ENCODE peak calls at places on chromosome 16, in ten cellular contexts. One of them, this sample, is unnamed.

GRCh38 chr16:75011634-75012307 is 12.9 kb downstream of the ZNRF1 start:
- DNase-seq in AG08396: peak
- DNase-seq in dorsolateral prefrontal cortex: no peak
- DNase-seq in activated CD8-positive, alpha-beta memory T cell treated with anti-CD3 and anti-CD28 coated beads for 1 hour: no peak
- DNase-seq in tibial nerve: peak
- DNase-seq in transverse colon: no peak
- DNase-seq in B cell: no peak
- DNase-seq in heart right ventricle: peak
- DNase-seq in posterior vena cava: no peak
- DNase-seq in activated naive CD8-positive, alpha-beta T cell treated with anti-CD3 and anti-CD28 coated beads, Interleukin-2, amount 50 U/mL, for 24 hours: peak
- DNase-seq in this sample: no peak

GRCh38 chr16:81266680-81267095 is 28.2 kb downstream of the BCO1 start:
- DNase-seq in AG08396: no peak
- DNase-seq in dorsolateral prefrontal cortex: no peak
- DNase-seq in activated CD8-positive, alpha-beta memory T cell treated with anti-CD3 and anti-CD28 coated beads for 1 hour: no peak
- DNase-seq in tibial nerve: no peak
- DNase-seq in transverse colon: peak
- DNase-seq in B cell: no peak
- DNase-seq in heart right ventricle: no peak
- DNase-seq in posterior vena cava: no peak
- DNase-seq in activated naive CD8-positive, alpha-beta T cell treated with anti-CD3 and anti-CD28 coated beads, Interleukin-2, amount 50 U/mL, for 24 hours: peak
- DNase-seq in this sample: no peak

GRCh38 chr16:86509759-86510464 is 415 bp upstream of the FOXF1 start:
- DNase-seq in AG08396: peak
- DNase-seq in dorsolateral prefrontal cortex: no peak
- DNase-seq in activated CD8-positive, alpha-beta memory T cell treated with anti-CD3 and anti-CD28 coated beads for 1 hour: no peak
- DNase-seq in tibial nerve: no peak
- DNase-seq in transverse colon: peak
- DNase-seq in B cell: no peak
- DNase-seq in heart right ventricle: peak
- DNase-seq in posterior vena cava: no peak
- DNase-seq in activated naive CD8-positive, alpha-beta T cell treated with anti-CD3 and anti-CD28 coated beads, Interleukin-2, amount 50 U/mL, for 24 hours: no peak
- DNase-seq in this sample: no peak

GRCh38 chr16:4591706-4592470 is 22.8 kb downstream of the UBALD1 start:
- DNase-seq in AG08396: no peak
- DNase-seq in dorsolateral prefrontal cortex: no peak
- DNase-seq in activated CD8-positive, alpha-beta memory T cell treated with anti-CD3 and anti-CD28 coated beads for 1 hour: no peak
- DNase-seq in tibial nerve: no peak
- DNase-seq in transverse colon: no peak
- DNase-seq in B cell: no peak
- DNase-seq in heart right ventricle: no peak
- DNase-seq in posterior vena cava: no peak
- DNase-seq in activated naive CD8-positive, alpha-beta T cell treated with anti-CD3 and anti-CD28 coated beads, Interleukin-2, amount 50 U/mL, for 24 hours: no peak
- DNase-seq in this sample: peak

GRCh38 chr16:20773679-20774078 is 9.9 kb downstream of the ACSM3 start:
- DNase-seq in AG08396: no peak
- DNase-seq in dorsolateral prefrontal cortex: no peak
- DNase-seq in activated CD8-positive, alpha-beta memory T cell treated with anti-CD3 and anti-CD28 coated beads for 1 hour: no peak
- DNase-seq in tibial nerve: no peak
- DNase-seq in transverse colon: no peak
- DNase-seq in B cell: no peak
- DNase-seq in heart right ventricle: no peak
- DNase-seq in posterior vena cava: no peak
- DNase-seq in activated naive CD8-positive, alpha-beta T cell treated with anti-CD3 and anti-CD28 coated beads, Interleukin-2, amount 50 U/mL, for 24 hours: no peak
- DNase-seq in this sample: no peak

GRCh38 chr16:86984975-86985655 is 332.1 kb downstream of the C16orf95 start:
- DNase-seq in AG08396: peak
- DNase-seq in dorsolateral prefrontal cortex: no peak
- DNase-seq in activated CD8-positive, alpha-beta memory T cell treated with anti-CD3 and anti-CD28 coated beads for 1 hour: no peak
- DNase-seq in tibial nerve: no peak
- DNase-seq in transverse colon: no peak
- DNase-seq in B cell: no peak
- DNase-seq in heart right ventricle: peak
- DNase-seq in posterior vena cava: peak
- DNase-seq in activated naive CD8-positive, alpha-beta T cell treated with anti-CD3 and anti-CD28 coated beads, Interleukin-2, amount 50 U/mL, for 24 hours: no peak
- DNase-seq in this sample: no peak

GRCh38 chr16:48632137-48632774 is 22.3 kb upstream of the N4BP1 start:
- DNase-seq in AG08396: no peak
- DNase-seq in dorsolateral prefrontal cortex: no peak
- DNase-seq in activated CD8-positive, alpha-beta memory T cell treated with anti-CD3 and anti-CD28 coated beads for 1 hour: no peak
- DNase-seq in tibial nerve: no peak
- DNase-seq in transverse colon: no peak
- DNase-seq in B cell: no peak
- DNase-seq in heart right ventricle: no peak
- DNase-seq in posterior vena cava: no peak
- DNase-seq in activated naive CD8-positive, alpha-beta T cell treated with anti-CD3 and anti-CD28 coated beads, Interleukin-2, amount 50 U/mL, for 24 hours: no peak
- DNase-seq in this sample: no peak

GRCh38 chr16:4937782-4938682 is 1.1 kb upstream of the PPL start:
- DNase-seq in AG08396: no peak
- DNase-seq in dorsolateral prefrontal cortex: no peak
- DNase-seq in activated CD8-positive, alpha-beta memory T cell treated with anti-CD3 and anti-CD28 coated beads for 1 hour: no peak
- DNase-seq in tibial nerve: no peak
- DNase-seq in transverse colon: peak
- DNase-seq in B cell: no peak
- DNase-seq in heart right ventricle: no peak
- DNase-seq in posterior vena cava: no peak
- DNase-seq in activated naive CD8-positive, alpha-beta T cell treated with anti-CD3 and anti-CD28 coated beads, Interleukin-2, amount 50 U/mL, for 24 hours: no peak
- DNase-seq in this sample: no peak

GRCh38 chr16:58198022-58198683 is at the start of gene CSNK2A2:
- DNase-seq in AG08396: peak
- DNase-seq in dorsolateral prefrontal cortex: peak
- DNase-seq in activated CD8-positive, alpha-beta memory T cell treated with anti-CD3 and anti-CD28 coated beads for 1 hour: peak
- DNase-seq in tibial nerve: peak
- DNase-seq in transverse colon: peak
- DNase-seq in B cell: peak
- DNase-seq in heart right ventricle: peak
- DNase-seq in posterior vena cava: peak
- DNase-seq in activated naive CD8-positive, alpha-beta T cell treated with anti-CD3 and anti-CD28 coated beads, Interleukin-2, amount 50 U/mL, for 24 hours: peak
- DNase-seq in this sample: peak

GRCh38 chr16:53781023-53781605 is 77.2 kb downstream of the FTO start:
- DNase-seq in AG08396: no peak
- DNase-seq in dorsolateral prefrontal cortex: no peak
- DNase-seq in activated CD8-positive, alpha-beta memory T cell treated with anti-CD3 and anti-CD28 coated beads for 1 hour: no peak
- DNase-seq in tibial nerve: no peak
- DNase-seq in transverse colon: no peak
- DNase-seq in B cell: no peak
- DNase-seq in heart right ventricle: no peak
- DNase-seq in posterior vena cava: no peak
- DNase-seq in activated naive CD8-positive, alpha-beta T cell treated with anti-CD3 and anti-CD28 coated beads, Interleukin-2, amount 50 U/mL, for 24 hours: no peak
- DNase-seq in this sample: no peak

GRCh38 chr16:70687172-70687531 is 1.3 kb upstream of the MTSS2 start:
- DNase-seq in AG08396: no peak
- DNase-seq in dorsolateral prefrontal cortex: no peak
- DNase-seq in activated CD8-positive, alpha-beta memory T cell treated with anti-CD3 and anti-CD28 coated beads for 1 hour: no peak
- DNase-seq in tibial nerve: no peak
- DNase-seq in transverse colon: no peak
- DNase-seq in B cell: no peak
- DNase-seq in heart right ventricle: no peak
- DNase-seq in posterior vena cava: no peak
- DNase-seq in activated naive CD8-positive, alpha-beta T cell treated with anti-CD3 and anti-CD28 coated beads, Interleukin-2, amount 50 U/mL, for 24 hours: no peak
- DNase-seq in this sample: no peak

GRCh38 chr16:65285128-65286120 is 163.6 kb upstream of the CDH11 start:
- DNase-seq in AG08396: peak
- DNase-seq in dorsolateral prefrontal cortex: no peak
- DNase-seq in activated CD8-positive, alpha-beta memory T cell treated with anti-CD3 and anti-CD28 coated beads for 1 hour: no peak
- DNase-seq in tibial nerve: no peak
- DNase-seq in transverse colon: no peak
- DNase-seq in B cell: no peak
- DNase-seq in heart right ventricle: peak
- DNase-seq in posterior vena cava: no peak
- DNase-seq in activated naive CD8-positive, alpha-beta T cell treated with anti-CD3 and anti-CD28 coated beads, Interleukin-2, amount 50 U/mL, for 24 hours: no peak
- DNase-seq in this sample: no peak

GRCh38 chr16:56603589-56603988 is 4.8 kb upstream of the MT2A start:
- DNase-seq in AG08396: peak
- DNase-seq in dorsolateral prefrontal cortex: no peak
- DNase-seq in activated CD8-positive, alpha-beta memory T cell treated with anti-CD3 and anti-CD28 coated beads for 1 hour: no peak
- DNase-seq in tibial nerve: no peak
- DNase-seq in transverse colon: peak
- DNase-seq in B cell: no peak
- DNase-seq in heart right ventricle: peak
- DNase-seq in posterior vena cava: no peak
- DNase-seq in activated naive CD8-positive, alpha-beta T cell treated with anti-CD3 and anti-CD28 coated beads, Interleukin-2, amount 50 U/mL, for 24 hours: no peak
- DNase-seq in this sample: no peak

GRCh38 chr16:81695431-81695890 is 83.6 kb upstream of the PLCG2 start:
- DNase-seq in AG08396: no peak
- DNase-seq in dorsolateral prefrontal cortex: no peak
- DNase-seq in activated CD8-positive, alpha-beta memory T cell treated with anti-CD3 and anti-CD28 coated beads for 1 hour: no peak
- DNase-seq in tibial nerve: no peak
- DNase-seq in transverse colon: no peak
- DNase-seq in B cell: no peak
- DNase-seq in heart right ventricle: no peak
- DNase-seq in posterior vena cava: no peak
- DNase-seq in activated naive CD8-positive, alpha-beta T cell treated with anti-CD3 and anti-CD28 coated beads, Interleukin-2, amount 50 U/mL, for 24 hours: no peak
- DNase-seq in this sample: no peak

GRCh38 chr16:28935924-28936783 is 4.4 kb downstream of the CD19 start:
- DNase-seq in AG08396: peak
- DNase-seq in dorsolateral prefrontal cortex: no peak
- DNase-seq in activated CD8-positive, alpha-beta memory T cell treated with anti-CD3 and anti-CD28 coated beads for 1 hour: peak
- DNase-seq in tibial nerve: peak
- DNase-seq in transverse colon: peak
- DNase-seq in B cell: peak
- DNase-seq in heart right ventricle: peak
- DNase-seq in posterior vena cava: peak
- DNase-seq in activated naive CD8-positive, alpha-beta T cell treated with anti-CD3 and anti-CD28 coated beads, Interleukin-2, amount 50 U/mL, for 24 hours: peak
- DNase-seq in this sample: no peak

GRCh38 chr16:87203060-87203656 is 114.0 kb downstream of the C16orf95 start:
- DNase-seq in AG08396: peak
- DNase-seq in dorsolateral prefrontal cortex: no peak
- DNase-seq in activated CD8-positive, alpha-beta memory T cell treated with anti-CD3 and anti-CD28 coated beads for 1 hour: no peak
- DNase-seq in tibial nerve: peak
- DNase-seq in transverse colon: peak
- DNase-seq in B cell: peak
- DNase-seq in heart right ventricle: no peak
- DNase-seq in posterior vena cava: no peak
- DNase-seq in activated naive CD8-positive, alpha-beta T cell treated with anti-CD3 and anti-CD28 coated beads, Interleukin-2, amount 50 U/mL, for 24 hours: peak
- DNase-seq in this sample: peak

GRCh38 chr16:4511441-4512082 is 27.0 kb downstream of the CDIP1 start:
- DNase-seq in AG08396: peak
- DNase-seq in dorsolateral prefrontal cortex: peak
- DNase-seq in activated CD8-positive, alpha-beta memory T cell treated with anti-CD3 and anti-CD28 coated beads for 1 hour: no peak
- DNase-seq in tibial nerve: peak
- DNase-seq in transverse colon: peak
- DNase-seq in B cell: no peak
- DNase-seq in heart right ventricle: peak
- DNase-seq in posterior vena cava: no peak
- DNase-seq in activated naive CD8-positive, alpha-beta T cell treated with anti-CD3 and anti-CD28 coated beads, Interleukin-2, amount 50 U/mL, for 24 hours: no peak
- DNase-seq in this sample: peak

GRCh38 chr16:28326881-28327610 is 34.7 kb downstream of the SBK1 start:
- DNase-seq in AG08396: peak
- DNase-seq in dorsolateral prefrontal cortex: no peak
- DNase-seq in activated CD8-positive, alpha-beta memory T cell treated with anti-CD3 and anti-CD28 coated beads for 1 hour: peak
- DNase-seq in tibial nerve: peak
- DNase-seq in transverse colon: peak
- DNase-seq in B cell: peak
- DNase-seq in heart right ventricle: peak
- DNase-seq in posterior vena cava: peak
- DNase-seq in activated naive CD8-positive, alpha-beta T cell treated with anti-CD3 and anti-CD28 coated beads, Interleukin-2, amount 50 U/mL, for 24 hours: peak
- DNase-seq in this sample: peak

GRCh38 chr16:12362482-12363458 is 386.2 kb downstream of the SNX29 start:
- DNase-seq in AG08396: no peak
- DNase-seq in dorsolateral prefrontal cortex: no peak
- DNase-seq in activated CD8-positive, alpha-beta memory T cell treated with anti-CD3 and anti-CD28 coated beads for 1 hour: no peak
- DNase-seq in tibial nerve: peak
- DNase-seq in transverse colon: no peak
- DNase-seq in B cell: no peak
- DNase-seq in heart right ventricle: peak
- DNase-seq in posterior vena cava: peak
- DNase-seq in activated naive CD8-positive, alpha-beta T cell treated with anti-CD3 and anti-CD28 coated beads, Interleukin-2, amount 50 U/mL, for 24 hours: no peak
- DNase-seq in this sample: no peak

GRCh38 chr16:1272453-1273198 is 16.8 kb downstream of the TPSD1 start:
- DNase-seq in AG08396: no peak
- DNase-seq in dorsolateral prefrontal cortex: no peak
- DNase-seq in activated CD8-positive, alpha-beta memory T cell treated with anti-CD3 and anti-CD28 coated beads for 1 hour: no peak
- DNase-seq in tibial nerve: no peak
- DNase-seq in transverse colon: no peak
- DNase-seq in B cell: no peak
- DNase-seq in heart right ventricle: no peak
- DNase-seq in posterior vena cava: no peak
- DNase-seq in activated naive CD8-positive, alpha-beta T cell treated with anti-CD3 and anti-CD28 coated beads, Interleukin-2, amount 50 U/mL, for 24 hours: no peak
- DNase-seq in this sample: no peak

GRCh38 chr16:69182730-69183416 is 4.1 kb upstream of the SNTB2 start:
- DNase-seq in AG08396: no peak
- DNase-seq in dorsolateral prefrontal cortex: no peak
- DNase-seq in activated CD8-positive, alpha-beta memory T cell treated with anti-CD3 and anti-CD28 coated beads for 1 hour: no peak
- DNase-seq in tibial nerve: no peak
- DNase-seq in transverse colon: no peak
- DNase-seq in B cell: no peak
- DNase-seq in heart right ventricle: no peak
- DNase-seq in posterior vena cava: no peak
- DNase-seq in activated naive CD8-positive, alpha-beta T cell treated with anti-CD3 and anti-CD28 coated beads, Interleukin-2, amount 50 U/mL, for 24 hours: no peak
- DNase-seq in this sample: no peak

GRCh38 chr16:88430185-88430523 is 22.9 kb upstream of the ZFPM1 start:
- DNase-seq in AG08396: no peak
- DNase-seq in dorsolateral prefrontal cortex: no peak
- DNase-seq in activated CD8-positive, alpha-beta memory T cell treated with anti-CD3 and anti-CD28 coated beads for 1 hour: no peak
- DNase-seq in tibial nerve: no peak
- DNase-seq in transverse colon: no peak
- DNase-seq in B cell: no peak
- DNase-seq in heart right ventricle: peak
- DNase-seq in posterior vena cava: no peak
- DNase-seq in activated naive CD8-positive, alpha-beta T cell treated with anti-CD3 and anti-CD28 coated beads, Interleukin-2, amount 50 U/mL, for 24 hours: peak
- DNase-seq in this sample: no peak

GRCh38 chr16:66476328-66477027 is 49.4 kb downstream of the BEAN1 start:
- DNase-seq in AG08396: peak
- DNase-seq in dorsolateral prefrontal cortex: no peak
- DNase-seq in activated CD8-positive, alpha-beta memory T cell treated with anti-CD3 and anti-CD28 coated beads for 1 hour: no peak
- DNase-seq in tibial nerve: no peak
- DNase-seq in transverse colon: no peak
- DNase-seq in B cell: no peak
- DNase-seq in heart right ventricle: no peak
- DNase-seq in posterior vena cava: no peak
- DNase-seq in activated naive CD8-positive, alpha-beta T cell treated with anti-CD3 and anti-CD28 coated beads, Interleukin-2, amount 50 U/mL, for 24 hours: peak
- DNase-seq in this sample: no peak

GRCh38 chr16:57534337-57534880 is 2.0 kb downstream of the CCDC102A start:
- DNase-seq in AG08396: no peak
- DNase-seq in dorsolateral prefrontal cortex: no peak
- DNase-seq in activated CD8-positive, alpha-beta memory T cell treated with anti-CD3 and anti-CD28 coated beads for 1 hour: no peak
- DNase-seq in tibial nerve: no peak
- DNase-seq in transverse colon: no peak
- DNase-seq in B cell: peak
- DNase-seq in heart right ventricle: peak
- DNase-seq in posterior vena cava: peak
- DNase-seq in activated naive CD8-positive, alpha-beta T cell treated with anti-CD3 and anti-CD28 coated beads, Interleukin-2, amount 50 U/mL, for 24 hours: no peak
- DNase-seq in this sample: no peak

GRCh38 chr16:89097528-89097846 is 3.8 kb downstream of the ACSF3 start:
- DNase-seq in AG08396: no peak
- DNase-seq in dorsolateral prefrontal cortex: no peak
- DNase-seq in activated CD8-positive, alpha-beta memory T cell treated with anti-CD3 and anti-CD28 coated beads for 1 hour: no peak
- DNase-seq in tibial nerve: no peak
- DNase-seq in transverse colon: peak
- DNase-seq in B cell: no peak
- DNase-seq in heart right ventricle: no peak
- DNase-seq in posterior vena cava: no peak
- DNase-seq in activated naive CD8-positive, alpha-beta T cell treated with anti-CD3 and anti-CD28 coated beads, Interleukin-2, amount 50 U/mL, for 24 hours: no peak
- DNase-seq in this sample: no peak

GRCh38 chr16:1979271-1980025 is 1.8 kb downstream of the NOXO1 start:
- DNase-seq in AG08396: no peak
- DNase-seq in dorsolateral prefrontal cortex: no peak
- DNase-seq in activated CD8-positive, alpha-beta memory T cell treated with anti-CD3 and anti-CD28 coated beads for 1 hour: no peak
- DNase-seq in tibial nerve: no peak
- DNase-seq in transverse colon: peak
- DNase-seq in B cell: no peak
- DNase-seq in heart right ventricle: no peak
- DNase-seq in posterior vena cava: no peak
- DNase-seq in activated naive CD8-positive, alpha-beta T cell treated with anti-CD3 and anti-CD28 coated beads, Interleukin-2, amount 50 U/mL, for 24 hours: peak
- DNase-seq in this sample: no peak

GRCh38 chr16:88613-89012 is 10.6 kb downstream of the MPG start:
- DNase-seq in AG08396: no peak
- DNase-seq in dorsolateral prefrontal cortex: no peak
- DNase-seq in activated CD8-positive, alpha-beta memory T cell treated with anti-CD3 and anti-CD28 coated beads for 1 hour: no peak
- DNase-seq in tibial nerve: no peak
- DNase-seq in transverse colon: no peak
- DNase-seq in B cell: no peak
- DNase-seq in heart right ventricle: no peak
- DNase-seq in posterior vena cava: no peak
- DNase-seq in activated naive CD8-positive, alpha-beta T cell treated with anti-CD3 and anti-CD28 coated beads, Interleukin-2, amount 50 U/mL, for 24 hours: no peak
- DNase-seq in this sample: no peak

GRCh38 chr16:2819939-2820835 is 3.1 kb downstream of the PRSS21 start:
- DNase-seq in AG08396: no peak
- DNase-seq in dorsolateral prefrontal cortex: no peak
- DNase-seq in activated CD8-positive, alpha-beta memory T cell treated with anti-CD3 and anti-CD28 coated beads for 1 hour: no peak
- DNase-seq in tibial nerve: no peak
- DNase-seq in transverse colon: peak
- DNase-seq in B cell: no peak
- DNase-seq in heart right ventricle: no peak
- DNase-seq in posterior vena cava: peak
- DNase-seq in activated naive CD8-positive, alpha-beta T cell treated with anti-CD3 and anti-CD28 coated beads, Interleukin-2, amount 50 U/mL, for 24 hours: no peak
- DNase-seq in this sample: no peak

This sample was measured in D721Med.